ENCODE peak calls at places on chromosome 22, in seven cellular contexts. P is A549, I is transverse colon, U is ovary, X is tibial nerve, K is H1, V is GM12878. Y is an unnamed sample.

GRCh38 chr22:19109198-19110063 is 12.8 kb downstream of the DGCR2 start:
- DNase-seq in I (peak; percentile 52), U (no peak), X (peak; percentile 32), V (peak; percentile 55), K (no peak), P (peak; percentile 22), Y (peak; percentile 78)

GRCh38 chr22:31040542-31041398 is 40.3 kb upstream of the SMTN start:
- DNase-seq in U (peak; percentile 39), P (no peak), I (no peak), K (no peak), X (no peak), V (no peak), Y (no peak)

GRCh38 chr22:26406118-26406517 is 22.9 kb upstream of the ASPHD2 start:
- DNase-seq in P (peak; percentile 14), I (no peak), V (no peak), K (no peak), X (no peak), U (no peak), Y (no peak)

GRCh38 chr22:45096256-45096907 is 67.3 kb upstream of the NUP50 start:
- DNase-seq in K (no peak), I (peak; percentile 61), V (no peak), P (peak; percentile 60), X (peak; percentile 54), U (peak; percentile 55), Y (peak; percentile 62)

GRCh38 chr22:46286941-46287872 is 9.5 kb upstream of the GTSE1 start:
- DNase-seq in K (no peak), I (no peak), X (no peak), P (no peak), V (no peak), U (no peak), Y (no peak)

GRCh38 chr22:45959719-45960476 is 17.1 kb downstream of the WNT7B start:
- DNase-seq in I (no peak), K (no peak), X (no peak), V (no peak), P (no peak), U (no peak), Y (no peak)

GRCh38 chr22:46355369-46355995 is 20.0 kb downstream of the TRMU start:
- DNase-seq in U (peak; percentile 60), X (peak; percentile 74), P (peak; percentile 72), K (no peak), I (peak; percentile 67), V (no peak), Y (peak; percentile 56)

GRCh38 chr22:28669388-28669787 is 10.3 kb downstream of the TTC28 start:
- DNase-seq in U (no peak), I (no peak), P (no peak), X (no peak), K (no peak), V (no peak), Y (no peak)

GRCh38 chr22:48140261-48140660 is 1377.8 kb downstream of the TBC1D22A start:
- DNase-seq in X (no peak), V (no peak), I (no peak), P (no peak), K (no peak), U (no peak), Y (no peak)

GRCh38 chr22:18001040-18001893 is 23.1 kb downstream of the MICAL3 start:
- DNase-seq in V (peak; percentile 75), P (peak; percentile 97), U (peak; percentile 92), K (peak; percentile 89), X (peak; percentile 87), I (peak; percentile 92), Y (peak; percentile 96)
- TF ChIP-seq EP300 in V (no peak), P (no peak), U (no peak), K (peak; percentile 96), X (peak; percentile 95), I (no peak), Y (no peak)

GRCh38 chr22:20211997-20212753 is 55.9 kb downstream of the RTN4R start:
- DNase-seq in I (peak; percentile 57), K (no peak), X (no peak), V (no peak), U (peak; percentile 67), P (no peak), Y (peak; percentile 90)
- H3K27ac ChIP-seq in I (no peak overlapping the region), K (no peak overlapping the region), X (no peak overlapping the region), V (no peak overlapping the region), U (no peak overlapping the region), P (no peak overlapping the region), Y (no peak overlapping the region)

GRCh38 chr22:49425356-49425755 is 402.3 kb downstream of the BRD1 start:
- DNase-seq in K (no peak), P (no peak), X (no peak), U (no peak), I (no peak), V (no peak), Y (no peak)

GRCh38 chr22:49419661-49420060 is 408.0 kb downstream of the BRD1 start:
- DNase-seq in V (no peak), K (no peak), U (no peak), I (no peak), P (no peak), X (no peak), Y (no peak)

GRCh38 chr22:49420651-49421050 is 407.0 kb downstream of the BRD1 start:
- DNase-seq in K (no peak), U (no peak), P (no peak), I (no peak), X (no peak), V (no peak), Y (no peak)

GRCh38 chr22:49423125-49423650 is 404.5 kb downstream of the BRD1 start:
- DNase-seq in I (no peak), X (no peak), U (no peak), P (no peak), K (no peak), V (no peak), Y (no peak)

DNA sequence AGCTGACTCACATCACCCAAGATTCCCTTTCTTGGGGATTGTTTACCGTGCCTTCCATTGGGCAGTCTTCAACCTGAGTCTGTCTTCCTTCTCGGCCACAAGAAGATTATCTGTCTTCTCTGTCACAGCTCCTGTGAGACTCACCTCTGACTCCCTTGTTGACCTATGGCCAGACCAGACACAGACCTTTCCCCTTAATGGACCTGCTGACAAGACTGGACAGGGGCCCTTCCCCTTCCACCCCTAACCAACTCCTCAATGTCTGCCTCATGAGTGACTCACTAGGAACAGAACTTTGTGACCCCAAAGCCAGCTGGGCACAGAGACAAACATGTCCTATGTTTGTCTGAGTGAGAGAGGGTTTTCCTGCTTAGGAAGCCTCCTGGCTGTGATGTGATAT is 405.0 kb downstream of the BRD1 start:
- DNase-seq in U (no peak), K (no peak), P (no peak), V (no peak), X (no peak), I (no peak), Y (no peak)
- H3K9me3 ChIP-seq in U (no peaks in the 10 kb centered on the region), K (no peaks in the 10 kb centered on the region), P (no peaks in the 10 kb centered on the region), V (no peaks in the 10 kb centered on the region), X (peaks cover 6% of the 10 kb centered on the region), I (no peaks in the 10 kb centered on the region), Y (no peaks in the 10 kb centered on the region)

GRCh38 chr22:29842172-29842571 is 4.1 kb upstream of the ASCC2 start:
- DNase-seq in X (no peak), I (no peak), P (no peak), U (no peak), K (no peak), V (no peak), Y (no peak)
- TF ChIP-seq EP300 in X (no peak), I (no peak), P (no peak), U (no peak), K (no peak), V (no peak), Y (no peak)

GRCh38 chr22:39959640-39960447 is at the start of gene TMA7B:
- DNase-seq in X (no peak), K (no peak), I (no peak), V (no peak), P (peak; percentile 13), U (no peak), Y (peak; percentile 57)

GRCh38 chr22:39958916-39959639 is 1.1 kb upstream of the TMA7B start:
- DNase-seq in V (no peak), U (no peak), K (no peak), P (no peak), X (no peak), I (no peak), Y (no peak)

GRCh38 chr22:39962071-39962470 is 1.9 kb downstream of the TMA7B start:
- DNase-seq in K (no peak), U (no peak), X (no peak), I (no peak), V (no peak), P (no peak), Y (no peak)

GRCh38 chr22:39958009-39958711 is 2.0 kb upstream of the TMA7B start:
- DNase-seq in I (no peak), V (no peak), U (no peak), P (no peak), K (no peak), X (no peak), Y (no peak)

DNA sequence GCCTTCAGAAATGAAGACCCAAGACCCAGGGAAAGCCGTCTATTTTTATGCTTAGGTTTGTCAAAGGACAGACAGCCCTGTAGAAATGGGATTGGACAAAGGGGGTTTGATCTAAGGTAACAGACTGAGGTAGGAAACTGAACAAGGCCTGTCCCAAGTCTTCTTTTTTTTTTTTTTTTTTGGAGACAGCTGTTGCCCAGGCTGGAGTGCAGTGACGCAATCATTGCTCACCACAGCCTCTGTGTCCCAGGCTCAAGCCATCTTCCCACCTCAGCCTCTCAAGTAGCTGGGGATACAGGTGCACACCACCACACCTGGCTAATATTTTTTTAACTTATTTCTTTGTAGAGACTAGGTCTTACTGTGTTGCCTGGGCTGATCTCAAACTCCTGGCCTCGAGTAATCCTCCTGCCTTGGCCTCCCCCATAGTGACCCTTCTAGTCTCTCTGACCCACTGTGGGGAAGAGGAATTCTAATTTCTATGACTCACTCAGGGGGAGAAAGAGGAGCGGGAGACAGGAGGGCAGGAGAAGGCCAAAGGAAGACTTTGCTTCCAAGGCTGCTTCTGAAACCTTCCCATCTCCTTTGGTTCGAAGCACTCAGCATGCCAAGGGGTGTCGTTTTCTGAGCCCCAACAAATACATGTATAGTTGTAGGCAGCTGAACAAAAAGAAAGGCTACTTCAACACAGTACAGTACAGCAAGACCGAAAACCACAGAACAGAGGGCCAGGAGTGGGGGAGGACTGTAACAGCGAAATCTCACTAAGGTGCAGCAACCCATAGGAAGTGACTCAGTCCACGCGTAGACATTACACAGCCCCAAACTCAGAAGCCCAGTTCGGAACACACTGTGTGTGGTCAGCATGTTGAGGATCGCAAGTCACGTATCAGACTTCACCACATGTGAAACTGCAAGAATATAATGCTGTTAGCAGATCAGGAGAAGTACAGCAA is 872 bp downstream of the TMA7B start:
- DNase-seq in I (peak; percentile 49), X (no peak), P (no peak), K (no peak), V (peak; percentile 96), U (no peak), Y (peak; percentile 72)
- H3K27ac ChIP-seq in I (no peak overlapping the region), X (peak overlapping the region; percentile 11), P (no peak overlapping the region), K (no peak overlapping the region), V (peak overlapping the region; percentile 17), U (no peak overlapping the region), Y (peak overlapping the region; percentile 51)

Y was measured in upper lobe of left lung.